ENCODE peak calls at places on chromosomes 7 and 10, in six cellular contexts. O, N, F, Q, K and H are unnamed samples.

GRCh38 chr10:77773631-77774426 is 136.2 kb upstream of the KCNMA1 start:
- DNase-seq in K (peak), O (no peak), N (no peak), Q (no peak), F (no peak), H (no peak)

GRCh38 chr10:49667991-49668390 is 11.5 kb upstream of the C10orf53 start:
- DNase-seq in N (no peak), Q (no peak), F (no peak), K (no peak), O (no peak), H (no peak)

GRCh38 chr7:137932881-137933269 is 69.0 kb downstream of the CREB3L2 start:
- DNase-seq in O (no peak), K (no peak), N (no peak), Q (no peak), F (no peak), H (peak)

GRCh38 chr7:133477786-133478185 is 224.9 kb downstream of the EXOC4 start:
- DNase-seq in Q (no peak), O (no peak), N (no peak), F (no peak), K (no peak), H (no peak)

GRCh38 chr7:108716783-108717182 is 147.1 kb downstream of the DNAJB9 start:
- DNase-seq in Q (no peak), O (no peak), F (no peak), K (peak), N (no peak), H (peak)

GRCh38 chr7:128032605-128033235 is 1.5 kb upstream of the LRRC4 start:
- DNase-seq in O (peak), Q (peak), K (peak), F (peak), N (no peak), H (no peak)

GRCh38 chr10:86321568-86321967 is 45.0 kb downstream of the GRID1 start:
- DNase-seq in K (no peak), F (no peak), N (no peak), O (no peak), Q (no peak), H (no peak)

GRCh38 chr10:110408203-110408871 is 89.4 kb upstream of the DUSP5 start:
- DNase-seq in Q (peak), F (no peak), O (no peak), N (no peak), K (no peak), H (peak)

GRCh38 chr10:102540023-102540422 is 36.3 kb downstream of the SUFU start:
- DNase-seq in F (peak), O (peak), N (no peak), Q (no peak), K (no peak), H (peak)

GRCh38 chr10:67017218-67017617 is 91.4 kb downstream of the LRRTM3 start:
- DNase-seq in O (no peak), Q (no peak), F (no peak), K (no peak), N (no peak), H (no peak)

GRCh38 chr7:5630670-5631069 is 150.8 kb downstream of the RNF216 start:
- DNase-seq in Q (no peak), F (peak), N (peak), O (peak), K (no peak), H (peak)

GRCh38 chr7:1436608-1437007 is 22.7 kb downstream of the MICALL2 start:
- DNase-seq in K (no peak), F (no peak), O (no peak), N (no peak), Q (no peak), H (no peak)

GRCh38 chr7:48173983-48174382 is 2.7 kb downstream of the ABCA13 start:
- DNase-seq in K (no peak), Q (no peak), F (no peak), N (no peak), O (no peak), H (peak)

GRCh38 chr10:76282122-76283030 is 851.0 kb downstream of the LRMDA start:
- DNase-seq in Q (no peak), F (no peak), K (peak), O (no peak), N (no peak), H (no peak)

GRCh38 chr7:64183126-64183742 is 23.8 kb upstream of the ZNF735 start:
- DNase-seq in F (peak), K (no peak), Q (peak), N (peak), O (peak), H (no peak)

GRCh38 chr10:102627446-102628293 is 16.6 kb upstream of the TRIM8 start:
- DNase-seq in O (no peak), K (peak), F (no peak), N (no peak), Q (peak), H (peak)

GRCh38 chr10:67308912-67309311 is 383.1 kb downstream of the LRRTM3 start:
- DNase-seq in K (no peak), F (no peak), N (no peak), O (no peak), Q (no peak), H (no peak)

GRCh38 chr10:22258471-22258870 is 40.7 kb upstream of the EBLN1 start:
- DNase-seq in Q (no peak), F (no peak), N (no peak), K (no peak), O (no peak), H (no peak)

GRCh38 chr7:21960922-21961321 is 15.2 kb upstream of the CDCA7L start:
- DNase-seq in K (no peak), Q (no peak), N (no peak), O (no peak), F (no peak), H (peak)

GRCh38 chr7:7054252-7054830 is 128.0 kb upstream of the C1GALT1 start:
- DNase-seq in N (no peak), K (no peak), F (no peak), O (no peak), Q (no peak), H (no peak)

GRCh38 chr10:111146025-111146640 is 69.3 kb downstream of the ADRA2A start:
- DNase-seq in K (no peak), O (no peak), N (no peak), Q (no peak), F (no peak), H (no peak)

GRCh38 chr10:49387029-49387428 is 8.9 kb downstream of the DRGX start:
- DNase-seq in N (no peak), Q (no peak), O (no peak), F (no peak), K (no peak), H (peak)

GRCh38 chr10:4522296-4523000 is 303.6 kb upstream of the AKR1E2 start:
- DNase-seq in K (peak), F (no peak), O (no peak), Q (no peak), N (no peak), H (no peak)

GRCh38 chr7:116249969-116250553 is 39.7 kb downstream of the TES start:
- DNase-seq in F (no peak), N (no peak), K (peak), Q (peak), O (no peak), H (peak)

GRCh38 chr10:132570771-132571564 is 33.4 kb downstream of the INPP5A start:
- DNase-seq in K (no peak), O (no peak), N (no peak), F (no peak), Q (peak), H (no peak)

GRCh38 chr7:35736725-35737124 is 41.8 kb upstream of the HERPUD2 start:
- DNase-seq in N (no peak), F (no peak), Q (no peak), O (no peak), K (no peak), H (peak)

GRCh38 chr10:93352638-93353383 is 129.3 kb downstream of the MYOF start:
- DNase-seq in O (no peak), F (no peak), K (peak), N (no peak), Q (peak), H (peak)

GRCh38 chr7:18550574-18550973 is 55.0 kb downstream of the HDAC9 start:
- DNase-seq in K (no peak), Q (no peak), F (no peak), O (no peak), N (no peak), H (no peak)

GRCh38 chr7:85162743-85163142 is 24.1 kb downstream of the SEMA3D start:
- DNase-seq in O (no peak), F (no peak), Q (no peak), K (no peak), N (no peak), H (peak)